ENCODE peak calls at places on chromosomes 12 and 14, in nine cellular contexts. R is hepatocyte; G is effector memory CD4-positive, alpha-beta T cell; M is HCT116; T is small intestine; J is tibial artery; L is heart left ventricle; C is lower lobe of right lung; S is PC-9. W is an unnamed sample.

GRCh38 chr12:11743333-11743732 is 93.9 kb downstream of the ETV6 start:
- DNase-seq in L (no peak), G (no peak), C (no peak), S (no peak), T (no peak), R (no peak), J (no peak), M (no peak), W (no peak)

GRCh38 chr12:68435238-68435637 is 103.1 kb upstream of the MDM1 start:
- DNase-seq in R (no peak), S (no peak), J (no peak), T (no peak), C (no peak), M (no peak), L (no peak), G (no peak), W (no peak)

GRCh38 chr12:18224745-18225144 is 36.6 kb upstream of the PIK3C2G start:
- DNase-seq in C (no peak), G (no peak), L (no peak), T (peak), S (no peak), M (peak), R (peak), J (no peak), W (no peak)

GRCh38 chr14:58401587-58401986 is 5.9 kb downstream of the TOMM20L start:
- DNase-seq in S (no peak), G (no peak), C (no peak), R (no peak), M (no peak), L (no peak), T (no peak), J (no peak), W (no peak)

GRCh38 chr12:132030367-132031038 is 80.8 kb downstream of the EP400 start:
- DNase-seq in S (no peak), C (no peak), L (peak), R (no peak), M (no peak), J (peak), G (no peak), T (no peak), W (no peak)

GRCh38 chr12:132300789-132301722 is 28.3 kb downstream of the GALNT9 start:
- DNase-seq in T (no peak), S (no peak), M (no peak), R (no peak), J (no peak), L (no peak), C (peak), G (no peak), W (no peak)

GRCh38 chr14:89618821-89619551 is 202.0 kb upstream of the FOXN3 start:
- DNase-seq in R (peak), M (peak), C (peak), L (peak), T (peak), J (peak), G (peak), S (no peak), W (peak)

GRCh38 chr12:82527165-82527780 is 159.4 kb upstream of the TMTC2 start:
- DNase-seq in S (peak), R (peak), M (peak), G (no peak), J (no peak), C (no peak), L (no peak), T (peak), W (no peak)

GRCh38 chr14:99035268-99035667 is 236.7 kb downstream of the BCL11B start:
- DNase-seq in G (no peak), J (peak), R (peak), M (no peak), T (peak), L (peak), C (peak), S (no peak), W (peak)

GRCh38 chr12:132340266-132341035 is 11.1 kb upstream of the GALNT9 start:
- DNase-seq in M (no peak), L (no peak), C (no peak), T (no peak), G (no peak), S (no peak), R (no peak), J (no peak), W (no peak)

GRCh38 chr14:83291716-83292115 is 1758.1 kb upstream of the SEL1L start:
- DNase-seq in J (no peak), M (no peak), T (no peak), L (no peak), S (no peak), G (no peak), R (no peak), C (no peak), W (no peak)

GRCh38 chr12:31585271-31585670 is 5.7 kb downstream of the DENND5B start:
- DNase-seq in M (no peak), T (no peak), S (no peak), L (no peak), R (no peak), G (no peak), J (no peak), C (no peak), W (no peak)

GRCh38 chr14:100067971-100068959 is 3.0 kb downstream of the EVL start:
- DNase-seq in M (peak), G (peak), R (no peak), L (peak), T (peak), J (peak), S (peak), C (peak), W (peak)

GRCh38 chr14:68633131-68633991 is 159.5 kb downstream of the ZFP36L1 start:
- DNase-seq in J (no peak), G (no peak), T (no peak), C (no peak), M (no peak), L (peak), R (peak), S (peak), W (no peak)

GRCh38 chr14:64507376-64508156 is 3.0 kb downstream of the ZBTB1 start:
- DNase-seq in C (no peak), G (no peak), T (no peak), L (no peak), S (peak), J (no peak), M (no peak), R (peak), W (no peak)

GRCh38 chr14:39568809-39569538 is 136.7 kb upstream of the FBXO33 start:
- DNase-seq in L (no peak), M (no peak), C (no peak), G (no peak), R (no peak), T (peak), S (no peak), J (no peak), W (no peak)

GRCh38 chr14:50023671-50024490 is 92.5 kb downstream of the VCPKMT start:
- DNase-seq in C (no peak), S (no peak), M (no peak), R (no peak), J (peak), T (no peak), G (no peak), L (no peak), W (no peak)

GRCh38 chr12:117342682-117343081 is 18.7 kb downstream of the NOS1 start:
- DNase-seq in G (no peak), C (no peak), L (no peak), R (no peak), S (no peak), T (no peak), J (no peak), M (no peak), W (no peak)

GRCh38 chr14:69882086-69882864 is 3.1 kb downstream of the SMOC1 start:
- DNase-seq in T (no peak), S (no peak), G (no peak), R (no peak), C (no peak), M (no peak), J (no peak), L (no peak), W (no peak)

GRCh38 chr12:104354167-104354867 is 50.8 kb downstream of the EID3 start:
- DNase-seq in G (no peak), R (no peak), S (peak), C (no peak), T (no peak), L (no peak), J (no peak), M (no peak), W (no peak)

GRCh38 chr14:51298895-51299294 is 58.8 kb downstream of the TMX1 start:
- DNase-seq in M (no peak), J (no peak), S (no peak), G (no peak), R (no peak), T (no peak), L (no peak), C (no peak), W (no peak)

GRCh38 chr12:96206957-96207356 is 12.8 kb downstream of the ELK3 start:
- DNase-seq in S (no peak), J (no peak), M (no peak), C (no peak), G (no peak), T (no peak), L (no peak), R (no peak), W (no peak)
- H3K27ac ChIP-seq in S (peak), J (no peak), M (no peak), C (no peak), G (peak), T (no peak), L (peak), R (no peak), W (peak)

DNA sequence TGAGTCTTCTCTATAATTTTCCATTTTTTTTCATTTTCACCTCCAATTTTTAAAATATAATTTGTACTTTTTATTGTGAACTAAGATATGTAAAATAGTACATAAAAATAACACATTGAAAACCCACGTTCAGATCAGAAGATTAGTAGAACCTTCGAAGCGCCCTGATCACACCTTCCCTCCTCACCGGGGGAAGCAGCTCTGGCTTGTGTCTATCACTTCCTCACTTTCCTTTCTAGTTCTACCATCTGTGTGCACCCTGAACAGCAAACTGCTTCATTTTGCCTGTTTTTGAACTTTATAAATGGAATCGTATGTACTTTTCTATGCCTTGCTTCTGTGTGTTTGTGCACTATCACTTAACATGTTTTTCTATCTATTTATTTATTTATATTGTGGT is 11.8 kb upstream of the CD27 start:
- DNase-seq in C (no peak), T (no peak), R (no peak), M (no peak), L (no peak), G (no peak), J (no peak), S (no peak), W (no peak)
- H3K27ac ChIP-seq in C (no peak), T (peak), R (no peak), M (no peak), L (no peak), G (no peak), J (no peak), S (no peak), W (no peak)

GRCh38 chr12:100201604-100202423 is 1.2 kb downstream of the ACTR6 start:
- DNase-seq in S (no peak), L (no peak), T (no peak), M (no peak), R (no peak), G (no peak), J (no peak), C (no peak), W (no peak)

GRCh38 chr12:100199347-100200136 is 1.1 kb upstream of the ACTR6 start:
- DNase-seq in J (peak), L (peak), C (peak), G (peak), R (peak), S (peak), M (peak), T (peak), W (peak)

GRCh38 chr12:100199023-100199346 is 1.6 kb upstream of the ACTR6 start:
- DNase-seq in C (no peak), L (no peak), S (no peak), J (no peak), T (peak), M (no peak), G (no peak), R (no peak), W (no peak)

GRCh38 chr12:100200450-100201181 is at the start of gene ACTR6:
- DNase-seq in C (peak), L (peak), T (peak), G (peak), J (peak), R (peak), M (peak), S (peak), W (peak)

GRCh38 chr12:100197486-100197885 is 3.1 kb upstream of the ACTR6 start:
- DNase-seq in L (no peak), M (no peak), S (peak), C (no peak), R (no peak), G (no peak), T (no peak), J (no peak), W (no peak)
- H3K27ac ChIP-seq in L (no peak), M (no peak), S (no peak), C (no peak), R (no peak), G (no peak), T (no peak), J (no peak), W (no peak)

GRCh38 chr12:27864521-27864920 is 84.5 kb upstream of the MANSC4 start:
- DNase-seq in L (no peak), C (no peak), R (no peak), T (no peak), G (no peak), J (no peak), M (no peak), S (no peak), W (no peak)
- H3K27ac ChIP-seq in L (no peak), C (no peak), R (no peak), T (no peak), G (no peak), J (no peak), M (no peak), S (no peak), W (no peak)

W was measured in left lung.